ENCODE peak calls at places on chromosomes 11 and 22, in ten cellular contexts. One of them, this sample, is unnamed.

GRCh38 chr11:121291896-121292502 is 572 bp upstream of the SC5D start:
- DNase-seq in K562: peak; percentile 3
- DNase-seq in H54: peak; percentile 1
- DNase-seq in adrenal gland: peak; percentile 19
- DNase-seq in upper lobe of left lung: no peak
- DNase-seq in Peyer's patch: no peak
- DNase-seq in GM12878: peak; percentile 51
- DNase-seq in body of pancreas: peak; percentile 14
- DNase-seq in IMR-90: peak; percentile 5
- DNase-seq in sigmoid colon: no peak
- DNase-seq in this sample: no peak

GRCh38 chr11:123434262-123434661 is 4.2 kb downstream of the GRAMD1B start:
- DNase-seq in K562: peak; percentile 17
- DNase-seq in H54: no peak
- DNase-seq in adrenal gland: peak; percentile 54
- DNase-seq in upper lobe of left lung: no peak
- DNase-seq in Peyer's patch: no peak
- DNase-seq in GM12878: no peak
- DNase-seq in body of pancreas: no peak
- DNase-seq in IMR-90: peak; percentile 22
- DNase-seq in sigmoid colon: no peak
- DNase-seq in this sample: no peak

GRCh38 chr22:48704335-48704734 is 1123.3 kb downstream of the BRD1 start:
- DNase-seq in K562: no peak
- DNase-seq in H54: no peak
- DNase-seq in adrenal gland: no peak
- DNase-seq in upper lobe of left lung: no peak
- DNase-seq in Peyer's patch: peak; percentile 26
- DNase-seq in GM12878: no peak
- DNase-seq in body of pancreas: no peak
- DNase-seq in IMR-90: no peak
- DNase-seq in sigmoid colon: peak; percentile 47
- DNase-seq in this sample: no peak

GRCh38 chr11:116164843-116165242 is 607.9 kb downstream of the BUD13 start:
- DNase-seq in K562: no peak
- DNase-seq in H54: no peak
- DNase-seq in adrenal gland: no peak
- DNase-seq in upper lobe of left lung: no peak
- DNase-seq in Peyer's patch: no peak
- DNase-seq in GM12878: no peak
- DNase-seq in body of pancreas: no peak
- DNase-seq in IMR-90: no peak
- DNase-seq in sigmoid colon: no peak
- DNase-seq in this sample: no peak

GRCh38 chr22:25110846-25111578 is 88.6 kb upstream of the CRYBB3 start:
- DNase-seq in K562: peak; percentile 40
- DNase-seq in H54: peak; percentile 83
- DNase-seq in adrenal gland: peak; percentile 82
- DNase-seq in upper lobe of left lung: peak; percentile 79
- DNase-seq in Peyer's patch: peak; percentile 79
- DNase-seq in GM12878: peak; percentile 26
- DNase-seq in body of pancreas: peak; percentile 92
- DNase-seq in IMR-90: peak; percentile 67
- DNase-seq in sigmoid colon: peak; percentile 77
- DNase-seq in this sample: peak; percentile 65

GRCh38 chr22:23036684-23037428 is 33.5 kb upstream of the GNAZ start:
- DNase-seq in K562: no peak
- DNase-seq in H54: peak; percentile 15
- DNase-seq in adrenal gland: peak; percentile 74
- DNase-seq in upper lobe of left lung: no peak
- DNase-seq in Peyer's patch: no peak
- DNase-seq in GM12878: no peak
- DNase-seq in body of pancreas: no peak
- DNase-seq in IMR-90: peak; percentile 41
- DNase-seq in sigmoid colon: no peak
- DNase-seq in this sample: no peak

GRCh38 chr11:67033661-67034166 is 10.8 kb downstream of the SYT12 start:
- DNase-seq in K562: no peak
- DNase-seq in H54: peak; percentile 53
- DNase-seq in adrenal gland: peak; percentile 74
- DNase-seq in upper lobe of left lung: no peak
- DNase-seq in Peyer's patch: no peak
- DNase-seq in GM12878: no peak
- DNase-seq in body of pancreas: no peak
- DNase-seq in IMR-90: peak; percentile 99
- DNase-seq in sigmoid colon: no peak
- DNase-seq in this sample: no peak

GRCh38 chr11:87361891-87362290 is 324.2 kb downstream of the TMEM135 start:
- DNase-seq in K562: no peak
- DNase-seq in H54: no peak
- DNase-seq in adrenal gland: no peak
- DNase-seq in upper lobe of left lung: no peak
- DNase-seq in Peyer's patch: no peak
- DNase-seq in GM12878: no peak
- DNase-seq in body of pancreas: no peak
- DNase-seq in IMR-90: no peak
- DNase-seq in sigmoid colon: no peak
- DNase-seq in this sample: no peak

DNA sequence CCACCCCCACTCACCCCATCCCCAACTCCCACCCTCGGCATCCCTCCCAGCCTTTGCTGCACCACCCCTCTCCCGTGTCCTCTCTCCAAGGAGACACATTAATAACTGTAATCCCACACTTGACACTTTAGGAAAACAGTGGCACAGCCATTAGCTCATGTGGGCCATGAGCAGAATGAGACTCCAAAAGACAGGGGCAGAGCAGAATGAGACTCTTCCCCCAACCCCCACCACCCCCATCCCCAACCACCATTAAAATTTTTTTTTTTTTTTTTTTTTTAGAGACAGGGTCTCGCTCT is 6.2 kb upstream of the SLCO2B1 start:
- DNase-seq in K562: no peak
- DNase-seq in H54: no peak
- DNase-seq in adrenal gland: no peak
- DNase-seq in upper lobe of left lung: no peak
- DNase-seq in Peyer's patch: no peak
- DNase-seq in GM12878: no peak
- DNase-seq in body of pancreas: no peak
- DNase-seq in IMR-90: no peak
- DNase-seq in sigmoid colon: peak; percentile 40
- DNase-seq in this sample: no peak
- TF ChIP-seq POLR2A in K562: no peak
- TF ChIP-seq POLR2A in H54: no peak
- TF ChIP-seq POLR2A in adrenal gland: no peak
- TF ChIP-seq POLR2A in upper lobe of left lung: no peak
- TF ChIP-seq POLR2A in Peyer's patch: no peak
- TF ChIP-seq POLR2A in GM12878: no peak
- TF ChIP-seq POLR2A in body of pancreas: no peak
- TF ChIP-seq POLR2A in IMR-90: no peak
- TF ChIP-seq POLR2A in sigmoid colon: no peak
- TF ChIP-seq POLR2A in this sample: no peak

GRCh38 chr22:50470491-50470890 is 4.3 kb downstream of the SBF1 start:
- DNase-seq in K562: no peak
- DNase-seq in H54: no peak
- DNase-seq in adrenal gland: no peak
- DNase-seq in upper lobe of left lung: no peak
- DNase-seq in Peyer's patch: peak; percentile 70
- DNase-seq in GM12878: no peak
- DNase-seq in body of pancreas: no peak
- DNase-seq in IMR-90: no peak
- DNase-seq in sigmoid colon: no peak
- DNase-seq in this sample: no peak

GRCh38 chr22:50468626-50469025 is 6.2 kb downstream of the SBF1 start:
- DNase-seq in K562: no peak
- DNase-seq in H54: no peak
- DNase-seq in adrenal gland: no peak
- DNase-seq in upper lobe of left lung: no peak
- DNase-seq in Peyer's patch: no peak
- DNase-seq in GM12878: no peak
- DNase-seq in body of pancreas: no peak
- DNase-seq in IMR-90: no peak
- DNase-seq in sigmoid colon: no peak
- DNase-seq in this sample: no peak

GRCh38 chr22:50471197-50471847 is 3.5 kb downstream of the SBF1 start:
- DNase-seq in K562: no peak
- DNase-seq in H54: no peak
- DNase-seq in adrenal gland: no peak
- DNase-seq in upper lobe of left lung: no peak
- DNase-seq in Peyer's patch: no peak
- DNase-seq in GM12878: no peak
- DNase-seq in body of pancreas: no peak
- DNase-seq in IMR-90: no peak
- DNase-seq in sigmoid colon: no peak
- DNase-seq in this sample: no peak

GRCh38 chr22:50467773-50468440 is 6.9 kb downstream of the SBF1 start:
- DNase-seq in K562: no peak
- DNase-seq in H54: no peak
- DNase-seq in adrenal gland: no peak
- DNase-seq in upper lobe of left lung: no peak
- DNase-seq in Peyer's patch: no peak
- DNase-seq in GM12878: no peak
- DNase-seq in body of pancreas: no peak
- DNase-seq in IMR-90: no peak
- DNase-seq in sigmoid colon: no peak
- DNase-seq in this sample: no peak

DNA sequence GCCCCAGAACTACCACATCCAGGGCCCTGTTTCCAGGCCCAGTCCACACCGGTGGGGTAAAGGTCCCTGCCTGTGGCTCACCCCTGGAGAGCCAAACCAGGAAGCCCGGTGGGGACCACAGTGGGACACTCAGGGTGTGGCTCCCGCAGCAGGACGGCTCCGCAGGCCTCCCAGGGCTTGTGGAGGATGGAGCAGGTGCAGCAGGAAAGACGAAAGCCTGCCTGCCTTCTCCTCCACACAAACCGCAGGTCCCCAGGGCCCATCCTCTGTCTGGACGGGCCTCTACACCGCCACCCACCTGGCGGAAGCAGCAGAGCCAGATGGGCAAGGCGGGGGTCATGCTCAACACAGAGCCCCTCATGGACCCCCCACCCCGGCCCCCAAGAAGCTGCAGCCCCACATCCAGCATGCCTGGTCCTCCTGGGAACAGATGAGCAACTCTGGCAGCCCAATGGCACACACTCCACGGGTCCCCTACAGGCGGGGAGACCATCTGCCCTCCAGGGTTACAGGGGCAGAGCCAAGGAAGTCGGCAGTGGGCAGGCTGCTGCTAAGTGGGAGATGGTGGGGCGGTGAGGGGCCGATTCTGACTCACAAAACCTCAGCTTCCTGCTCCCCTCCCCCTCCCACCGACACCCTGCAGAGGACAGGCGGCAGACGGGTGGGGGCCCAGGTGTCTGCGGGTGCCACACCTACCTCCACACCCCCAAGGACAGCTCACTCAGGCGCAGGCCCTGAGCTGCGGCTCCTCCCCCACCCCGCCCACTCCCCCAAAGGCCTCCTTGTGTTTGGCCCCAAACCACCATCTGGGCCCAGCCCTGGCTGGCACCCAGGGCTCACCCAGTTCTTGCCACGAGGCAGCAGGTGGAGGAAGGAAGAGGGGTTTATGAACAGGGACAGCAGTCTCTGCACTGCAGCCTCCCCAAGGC is 5.2 kb downstream of the SBF1 start:
- DNase-seq in K562: peak; percentile 79
- DNase-seq in H54: peak; percentile 79
- DNase-seq in adrenal gland: peak; percentile 70
- DNase-seq in upper lobe of left lung: peak; percentile 83
- DNase-seq in Peyer's patch: peak; percentile 91
- DNase-seq in GM12878: peak; percentile 87
- DNase-seq in body of pancreas: peak; percentile 77
- DNase-seq in IMR-90: peak; percentile 13
- DNase-seq in sigmoid colon: peak; percentile 70
- DNase-seq in this sample: peak; percentile 37
- TF ChIP-seq POLR2A in K562: no peak
- TF ChIP-seq POLR2A in H54: no peak
- TF ChIP-seq POLR2A in adrenal gland: no peak
- TF ChIP-seq POLR2A in upper lobe of left lung: peak; percentile 19
- TF ChIP-seq POLR2A in Peyer's patch: no peak
- TF ChIP-seq POLR2A in GM12878: peak; percentile 69
- TF ChIP-seq POLR2A in body of pancreas: no peak
- TF ChIP-seq POLR2A in IMR-90: no peak
- TF ChIP-seq POLR2A in sigmoid colon: no peak
- TF ChIP-seq POLR2A in this sample: no peak

DNA sequence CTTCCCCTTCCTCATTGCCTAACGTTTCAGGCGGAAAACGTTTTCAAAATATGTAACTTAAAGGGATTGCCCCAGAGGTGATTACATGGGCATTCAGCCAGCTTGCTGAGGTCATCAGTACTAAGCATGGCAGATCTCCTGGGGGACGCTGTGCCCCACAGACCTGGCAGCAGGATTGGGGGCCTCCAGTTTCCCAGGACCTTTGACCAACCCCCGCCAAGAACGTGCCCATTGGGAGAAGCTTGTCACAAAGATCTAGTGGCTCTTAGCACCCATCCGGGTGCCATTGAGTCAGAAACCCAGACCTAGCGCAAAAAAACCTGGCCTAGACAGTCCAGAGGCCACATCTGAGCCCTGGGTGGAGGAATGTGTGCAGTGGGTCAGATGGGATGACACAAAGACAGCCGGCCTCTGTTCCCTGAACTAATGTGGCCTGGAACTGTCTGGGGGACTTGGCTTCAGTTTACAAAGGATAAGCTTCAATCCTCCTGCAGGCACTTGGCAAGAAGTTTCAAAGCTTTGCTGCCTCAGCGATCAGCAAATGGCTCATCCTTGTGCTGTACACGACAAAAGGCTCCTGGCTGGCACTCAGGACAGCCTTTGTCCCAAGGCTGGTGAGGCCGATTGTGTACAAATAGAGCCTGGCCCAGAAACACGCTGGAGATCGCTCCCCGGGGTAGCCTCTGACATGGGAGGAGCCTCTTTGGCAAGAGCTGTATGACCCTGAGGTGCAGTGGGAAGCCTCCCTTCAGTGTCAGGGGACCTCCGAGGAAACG is 9.5 kb downstream of the C1QTNF6 start:
- DNase-seq in K562: no peak
- DNase-seq in H54: no peak
- DNase-seq in adrenal gland: peak; percentile 94
- DNase-seq in upper lobe of left lung: peak; percentile 66
- DNase-seq in Peyer's patch: peak; percentile 61
- DNase-seq in GM12878: no peak
- DNase-seq in body of pancreas: peak; percentile 57
- DNase-seq in IMR-90: no peak
- DNase-seq in sigmoid colon: no peak
- DNase-seq in this sample: no peak
- TF ChIP-seq POLR2A in K562: no peak
- TF ChIP-seq POLR2A in H54: no peak
- TF ChIP-seq POLR2A in adrenal gland: no peak
- TF ChIP-seq POLR2A in upper lobe of left lung: no peak
- TF ChIP-seq POLR2A in Peyer's patch: no peak
- TF ChIP-seq POLR2A in GM12878: no peak
- TF ChIP-seq POLR2A in body of pancreas: no peak
- TF ChIP-seq POLR2A in IMR-90: no peak
- TF ChIP-seq POLR2A in sigmoid colon: no peak
- TF ChIP-seq POLR2A in this sample: no peak

GRCh38 chr22:36409911-36410756 is 22.4 kb upstream of the MYH9 start:
- DNase-seq in K562: peak; percentile 44
- DNase-seq in H54: no peak
- DNase-seq in adrenal gland: peak; percentile 96
- DNase-seq in upper lobe of left lung: peak; percentile 97
- DNase-seq in Peyer's patch: peak; percentile 94
- DNase-seq in GM12878: no peak
- DNase-seq in body of pancreas: peak; percentile 100
- DNase-seq in IMR-90: no peak
- DNase-seq in sigmoid colon: peak; percentile 78
- DNase-seq in this sample: peak; percentile 64

GRCh38 chr22:36411589-36412258 is 24.0 kb upstream of the MYH9 start:
- DNase-seq in K562: no peak
- DNase-seq in H54: no peak
- DNase-seq in adrenal gland: no peak
- DNase-seq in upper lobe of left lung: no peak
- DNase-seq in Peyer's patch: peak; percentile 74
- DNase-seq in GM12878: no peak
- DNase-seq in body of pancreas: peak; percentile 77
- DNase-seq in IMR-90: no peak
- DNase-seq in sigmoid colon: no peak
- DNase-seq in this sample: peak; percentile 28

GRCh38 chr22:36406721-36407120 is 19.0 kb upstream of the MYH9 start:
- DNase-seq in K562: no peak
- DNase-seq in H54: no peak
- DNase-seq in adrenal gland: peak; percentile 44
- DNase-seq in upper lobe of left lung: no peak
- DNase-seq in Peyer's patch: no peak
- DNase-seq in GM12878: no peak
- DNase-seq in body of pancreas: no peak
- DNase-seq in IMR-90: no peak
- DNase-seq in sigmoid colon: no peak
- DNase-seq in this sample: no peak

GRCh38 chr22:36406139-36406538 is 18.4 kb upstream of the MYH9 start:
- DNase-seq in K562: no peak
- DNase-seq in H54: no peak
- DNase-seq in adrenal gland: peak; percentile 58
- DNase-seq in upper lobe of left lung: peak; percentile 51
- DNase-seq in Peyer's patch: no peak
- DNase-seq in GM12878: no peak
- DNase-seq in body of pancreas: no peak
- DNase-seq in IMR-90: no peak
- DNase-seq in sigmoid colon: no peak
- DNase-seq in this sample: no peak

GRCh38 chr22:36409067-36409466 is 21.3 kb upstream of the MYH9 start:
- DNase-seq in K562: no peak
- DNase-seq in H54: no peak
- DNase-seq in adrenal gland: no peak
- DNase-seq in upper lobe of left lung: no peak
- DNase-seq in Peyer's patch: no peak
- DNase-seq in GM12878: no peak
- DNase-seq in body of pancreas: no peak
- DNase-seq in IMR-90: no peak
- DNase-seq in sigmoid colon: no peak
- DNase-seq in this sample: no peak
- TF ChIP-seq POLR2A in K562: no peak
- TF ChIP-seq POLR2A in H54: no peak
- TF ChIP-seq POLR2A in adrenal gland: no peak
- TF ChIP-seq POLR2A in upper lobe of left lung: no peak
- TF ChIP-seq POLR2A in Peyer's patch: no peak
- TF ChIP-seq POLR2A in GM12878: no peak
- TF ChIP-seq POLR2A in body of pancreas: no peak
- TF ChIP-seq POLR2A in IMR-90: no peak
- TF ChIP-seq POLR2A in sigmoid colon: no peak
- TF ChIP-seq POLR2A in this sample: no peak